ENCODE peak calls at places on chromosomes 6 and 20, in four cellular contexts. One of them, this sample, is unnamed.

GRCh38 chr20:10423735-10424134 is 10.3 kb downstream of the MKKS start:
- DNase-seq in SIG-M5: no peak
- DNase-seq in WTC11: no peak
- DNase-seq in cardiac muscle cell: no peak
- DNase-seq in this sample: no peak

GRCh38 chr20:61516398-61517208 is 264.5 kb downstream of the CDH4 start:
- DNase-seq in SIG-M5: no peak
- DNase-seq in WTC11: no peak
- DNase-seq in cardiac muscle cell: no peak
- DNase-seq in this sample: no peak

GRCh38 chr6:118371955-118372354 is 176.1 kb upstream of the PLN start:
- DNase-seq in SIG-M5: no peak
- DNase-seq in WTC11: no peak
- DNase-seq in cardiac muscle cell: no peak
- DNase-seq in this sample: no peak

GRCh38 chr6:12605888-12606345 is 110.7 kb upstream of the PHACTR1 start:
- DNase-seq in SIG-M5: no peak
- DNase-seq in WTC11: peak; percentile 48
- DNase-seq in cardiac muscle cell: peak; percentile 79
- DNase-seq in this sample: peak; percentile 48

GRCh38 chr20:63073738-63074065 is 66.9 kb upstream of the BHLHE23 start:
- DNase-seq in SIG-M5: no peak
- DNase-seq in WTC11: peak; percentile 9
- DNase-seq in cardiac muscle cell: no peak
- DNase-seq in this sample: no peak

GRCh38 chr20:31678389-31679356 is 41.0 kb downstream of the COX4I2 start:
- DNase-seq in SIG-M5: no peak
- DNase-seq in WTC11: no peak
- DNase-seq in cardiac muscle cell: peak; percentile 67
- DNase-seq in this sample: no peak

GRCh38 chr6:80143312-80143960 is 37.0 kb downstream of the BCKDHB start:
- DNase-seq in SIG-M5: no peak
- DNase-seq in WTC11: no peak
- DNase-seq in cardiac muscle cell: peak; percentile 94
- DNase-seq in this sample: no peak

GRCh38 chr6:128950864-128951263 is 67.9 kb downstream of the LAMA2 start:
- DNase-seq in SIG-M5: no peak
- DNase-seq in WTC11: no peak
- DNase-seq in cardiac muscle cell: no peak
- DNase-seq in this sample: no peak

This sample was measured in neuronal stem cell.